ENCODE peak calls at places on chromosome 2, in six cellular contexts. Z is stomach, E is AG04450, G is AG04449, D is A673, U is H9. Y is an unnamed sample.

GRCh38 chr2:54279385-54279784 is 23.4 kb upstream of the TSPYL6 start:
- DNase-seq in U (no peak), D (no peak), Z (no peak), E (no peak), G (no peak), Y (no peak)

GRCh38 chr2:138276367-138276766 is 225.2 kb upstream of the SPOPL start:
- DNase-seq in G (no peak), E (no peak), U (no peak), Z (no peak), D (no peak), Y (no peak)

GRCh38 chr2:2787301-2787907 is 456.3 kb upstream of the MYT1L start:
- DNase-seq in U (peak; percentile 51), G (no peak), Z (no peak), E (no peak), D (no peak), Y (no peak)

GRCh38 chr2:85702172-85702571 is 8.0 kb downstream of the GNLY start:
- DNase-seq in D (no peak), G (no peak), U (no peak), Z (no peak), E (no peak), Y (no peak)

GRCh38 chr2:102197389-102198137 is 10.7 kb downstream of the IL1RL2 start:
- DNase-seq in E (no peak), G (no peak), U (no peak), D (no peak), Z (no peak), Y (no peak)

GRCh38 chr2:48589170-48589767 is 28.4 kb upstream of the GTF2A1L start:
- DNase-seq in Z (no peak), D (peak; percentile 48), G (no peak), E (no peak), U (no peak), Y (peak; percentile 49)

GRCh38 chr2:171551836-171552235 is 29.6 kb downstream of the CYBRD1 start:
- DNase-seq in U (no peak), D (no peak), E (no peak), Z (no peak), G (no peak), Y (no peak)

GRCh38 chr2:113117594-113118262 is 9.7 kb upstream of the IL1RN start:
- DNase-seq in Z (peak; percentile 94), G (peak; percentile 42), D (no peak), U (no peak), E (peak; percentile 7), Y (no peak)

GRCh38 chr2:23617167-23617787 is 232.3 kb downstream of the KLHL29 start:
- DNase-seq in Z (no peak), U (no peak), E (no peak), G (peak; percentile 45), D (no peak), Y (peak; percentile 76)

GRCh38 chr2:16461672-16462071 is 204.0 kb downstream of the CYRIA start:
- DNase-seq in E (no peak), Z (no peak), D (no peak), G (no peak), U (no peak), Y (no peak)

GRCh38 chr2:122029945-122030344 is 274.5 kb downstream of the TSN start:
- DNase-seq in Z (no peak), G (no peak), D (no peak), E (no peak), U (no peak), Y (no peak)

GRCh38 chr2:147845608-147846002 is 776 bp downstream of the ACVR2A start:
- DNase-seq in D (no peak), G (no peak), E (no peak), U (no peak), Z (no peak), Y (no peak)

GRCh38 chr2:183038341-183039300 is at the start of gene NCKAP1:
- DNase-seq in D (peak; percentile 92), E (peak; percentile 46), U (peak; percentile 88), G (no peak), Z (peak; percentile 94), Y (peak; percentile 96)

GRCh38 chr2:71704688-71705087 is 251.3 kb downstream of the DYSF start:
- DNase-seq in U (no peak), G (no peak), D (no peak), Z (no peak), E (no peak), Y (no peak)

GRCh38 chr2:220815698-220816097 is 756.4 kb downstream of the EPHA4 start:
- DNase-seq in U (no peak), G (no peak), E (no peak), D (no peak), Z (no peak), Y (no peak)

GRCh38 chr2:108907822-108908716 is 81.0 kb downstream of the EDAR start:
- DNase-seq in Z (no peak), E (no peak), U (peak; percentile 25), G (no peak), D (no peak), Y (no peak)

GRCh38 chr2:26989156-26989555 is 18.7 kb downstream of the MAPRE3 start:
- DNase-seq in G (no peak), D (no peak), U (no peak), E (no peak), Z (no peak), Y (no peak)

GRCh38 chr2:237431856-237432255 is 17.9 kb upstream of the COL6A3 start:
- DNase-seq in G (no peak), Z (no peak), E (no peak), D (no peak), U (no peak), Y (no peak)

GRCh38 chr2:52532956-52533355 is 1234.6 kb upstream of the CHAC2 start:
- DNase-seq in D (no peak), E (no peak), U (no peak), G (no peak), Z (no peak), Y (no peak)

GRCh38 chr2:191321861-191322662 is 76.9 kb downstream of the MYO1B start:
- DNase-seq in G (no peak), U (peak; percentile 81), Z (no peak), E (no peak), D (peak; percentile 99), Y (no peak)

DNA sequence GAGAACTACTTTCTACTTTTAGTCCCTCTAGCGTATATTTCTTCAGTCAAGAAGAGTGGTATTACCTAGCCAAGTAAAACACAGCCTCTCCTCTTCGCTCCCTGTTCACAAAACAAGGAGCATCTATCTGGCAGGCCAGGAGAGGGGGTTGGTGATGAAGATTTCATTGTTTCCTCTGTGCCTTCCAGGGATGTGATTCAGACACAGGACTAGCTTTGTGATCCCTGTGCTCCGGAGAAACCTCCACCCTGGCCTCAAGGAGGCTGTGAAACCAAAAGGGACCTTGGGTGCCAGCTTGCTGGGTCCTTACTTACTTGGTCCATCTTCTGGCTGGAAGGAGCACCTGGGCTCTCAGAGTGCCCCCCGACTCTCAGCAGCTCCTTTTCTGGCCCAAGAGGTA is 5.7 kb downstream of the RHOB start:
- DNase-seq in G (no peak), Z (peak; percentile 27), E (no peak), D (no peak), U (peak; percentile 46), Y (no peak)
- TF ChIP-seq CTCF in G (peak; percentile 5), Z (no peak), E (peak; percentile 33), D (no peak), U (peak; percentile 48), Y (no peak)

GRCh38 chr2:89763254-89763580 is 1071.7 kb downstream of the RPIA start:
- DNase-seq in G (no peak), Z (peak; percentile 25), U (no peak), D (peak; percentile 15), E (no peak), Y (no peak)
- TF ChIP-seq CTCF in G (no peak), Z (no peak), U (no peak), D (peak; percentile 32), E (no peak), Y (no peak)

GRCh38 chr2:14385043-14385442 is 247.5 kb upstream of the LRATD1 start:
- DNase-seq in D (no peak), Z (no peak), U (no peak), G (no peak), E (no peak), Y (no peak)
- TF ChIP-seq CTCF in D (no peak), Z (no peak), U (peak; percentile 12), G (no peak), E (no peak), Y (no peak)

DNA sequence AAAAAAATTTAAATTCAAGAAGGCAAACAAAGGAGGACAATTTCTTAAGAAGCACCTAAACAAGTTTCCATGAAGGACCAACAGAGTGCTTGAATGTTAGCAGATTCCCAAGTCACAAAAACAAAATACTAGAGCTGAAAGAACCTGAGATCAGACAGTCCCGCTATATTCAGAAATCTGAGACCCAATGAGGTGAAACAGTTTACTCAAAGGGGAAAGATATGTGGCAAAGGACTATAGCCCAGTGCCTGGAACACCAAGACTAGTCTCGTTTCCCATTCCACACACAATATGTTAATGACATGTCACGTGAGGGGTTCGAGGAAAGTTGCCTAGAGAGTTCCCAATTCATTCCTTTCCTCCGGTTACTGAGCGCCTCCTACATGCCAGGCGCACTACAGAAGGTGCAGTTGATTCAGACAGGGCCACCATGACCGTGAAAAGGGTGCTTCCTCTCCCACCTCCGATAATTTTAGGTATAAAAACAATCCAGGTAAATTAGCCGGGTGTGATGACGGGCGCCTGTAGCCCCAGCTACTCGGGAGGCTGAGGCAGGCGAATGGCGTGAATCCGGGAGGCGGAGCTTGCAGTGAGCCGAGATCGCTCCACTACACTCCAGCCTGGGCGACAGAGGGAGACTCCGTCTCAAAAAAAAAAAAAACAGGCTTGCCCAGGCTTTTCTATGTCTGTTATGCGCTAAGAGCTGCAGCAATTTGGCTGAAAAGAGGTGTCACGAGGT is 617 bp downstream of the SRBD1 start:
- DNase-seq in G (no peak), Z (peak; percentile 47), U (peak; percentile 69), D (peak; percentile 87), E (no peak), Y (peak; percentile 35)
- TF ChIP-seq CTCF in G (peak; percentile 25), Z (no peak), U (no peak), D (peak; percentile 60), E (peak; percentile 49), Y (no peak)

GRCh38 chr2:196244516-196244915 is 73.1 kb upstream of the STK17B start:
- DNase-seq in U (no peak), G (no peak), E (no peak), Z (no peak), D (no peak), Y (no peak)

GRCh38 chr2:196241175-196241574 is 69.8 kb upstream of the STK17B start:
- DNase-seq in D (no peak), E (no peak), Z (no peak), G (no peak), U (no peak), Y (no peak)

GRCh38 chr2:196242131-196242620 is 70.8 kb upstream of the STK17B start:
- DNase-seq in G (no peak), D (no peak), E (no peak), Z (no peak), U (no peak), Y (no peak)

GRCh38 chr2:196238836-196239380 is 67.5 kb upstream of the STK17B start:
- DNase-seq in U (no peak), G (no peak), Z (no peak), E (no peak), D (no peak), Y (no peak)

GRCh38 chr2:196239622-196240587 is 68.5 kb upstream of the STK17B start:
- DNase-seq in G (no peak), D (peak; percentile 42), Z (peak; percentile 67), E (no peak), U (no peak), Y (no peak)
- TF ChIP-seq CTCF in G (no peak), D (no peak), Z (peak; percentile 7), E (no peak), U (no peak), Y (no peak)

Y was measured in glutamatergic neuron.